ENCODE peak calls at places on chromosomes 13 and 19, in five cellular contexts. One of them, this sample, is unnamed.

GRCh38 chr13:24008679-24009078 is 111.4 kb upstream of the C1QTNF9B start:
- DNase-seq in WTC11: no peak
- DNase-seq in brain microvascular endothelial cell: no peak
- DNase-seq in stimulated activated CD8-positive, alpha-beta memory T cell treated with anti-CD3 and anti-CD28 coated beads, Interleukin-7, amount 100 ng/mL, for 4 hours: no peak
- DNase-seq in LNCaP clone FGC: no peak
- DNase-seq in this sample: no peak

GRCh38 chr19:492091-492531 is 4.2 kb upstream of the MADCAM1 start:
- DNase-seq in WTC11: peak
- DNase-seq in brain microvascular endothelial cell: no peak
- DNase-seq in stimulated activated CD8-positive, alpha-beta memory T cell treated with anti-CD3 and anti-CD28 coated beads, Interleukin-7, amount 100 ng/mL, for 4 hours: no peak
- DNase-seq in LNCaP clone FGC: no peak
- DNase-seq in this sample: no peak

GRCh38 chr19:3099347-3100145 is 5.4 kb downstream of the GNA11 start:
- DNase-seq in WTC11: no peak
- DNase-seq in brain microvascular endothelial cell: no peak
- DNase-seq in stimulated activated CD8-positive, alpha-beta memory T cell treated with anti-CD3 and anti-CD28 coated beads, Interleukin-7, amount 100 ng/mL, for 4 hours: no peak
- DNase-seq in LNCaP clone FGC: no peak
- DNase-seq in this sample: no peak

GRCh38 chr19:48393559-48394330 is at the start of gene GRIN2D:
- DNase-seq in WTC11: peak
- DNase-seq in brain microvascular endothelial cell: no peak
- DNase-seq in stimulated activated CD8-positive, alpha-beta memory T cell treated with anti-CD3 and anti-CD28 coated beads, Interleukin-7, amount 100 ng/mL, for 4 hours: no peak
- DNase-seq in LNCaP clone FGC: no peak
- DNase-seq in this sample: peak

GRCh38 chr13:66087149-66087780 is 1142.9 kb downstream of the PCDH9 start:
- DNase-seq in WTC11: no peak
- DNase-seq in brain microvascular endothelial cell: no peak
- DNase-seq in stimulated activated CD8-positive, alpha-beta memory T cell treated with anti-CD3 and anti-CD28 coated beads, Interleukin-7, amount 100 ng/mL, for 4 hours: no peak
- DNase-seq in LNCaP clone FGC: no peak
- DNase-seq in this sample: no peak

GRCh38 chr13:97413694-97414093 is 20.3 kb upstream of the RAP2A start:
- DNase-seq in WTC11: no peak
- DNase-seq in brain microvascular endothelial cell: no peak
- DNase-seq in stimulated activated CD8-positive, alpha-beta memory T cell treated with anti-CD3 and anti-CD28 coated beads, Interleukin-7, amount 100 ng/mL, for 4 hours: no peak
- DNase-seq in LNCaP clone FGC: no peak
- DNase-seq in this sample: no peak

GRCh38 chr13:112066624-112067004 is 335 bp upstream of the SOX1 start:
- DNase-seq in WTC11: peak
- DNase-seq in brain microvascular endothelial cell: no peak
- DNase-seq in stimulated activated CD8-positive, alpha-beta memory T cell treated with anti-CD3 and anti-CD28 coated beads, Interleukin-7, amount 100 ng/mL, for 4 hours: peak
- DNase-seq in LNCaP clone FGC: no peak
- DNase-seq in this sample: peak

GRCh38 chr13:52158629-52159158 is 703 bp downstream of the NEK3 start:
- DNase-seq in WTC11: no peak
- DNase-seq in brain microvascular endothelial cell: peak
- DNase-seq in stimulated activated CD8-positive, alpha-beta memory T cell treated with anti-CD3 and anti-CD28 coated beads, Interleukin-7, amount 100 ng/mL, for 4 hours: no peak
- DNase-seq in LNCaP clone FGC: no peak
- DNase-seq in this sample: peak

GRCh38 chr13:114146173-114146572 is 13.8 kb upstream of the RASA3 start:
- DNase-seq in WTC11: no peak
- DNase-seq in brain microvascular endothelial cell: no peak
- DNase-seq in stimulated activated CD8-positive, alpha-beta memory T cell treated with anti-CD3 and anti-CD28 coated beads, Interleukin-7, amount 100 ng/mL, for 4 hours: no peak
- DNase-seq in LNCaP clone FGC: no peak
- DNase-seq in this sample: no peak

GRCh38 chr13:85772379-85772778 is 26.8 kb downstream of the SLITRK6 start:
- DNase-seq in WTC11: no peak
- DNase-seq in brain microvascular endothelial cell: peak
- DNase-seq in stimulated activated CD8-positive, alpha-beta memory T cell treated with anti-CD3 and anti-CD28 coated beads, Interleukin-7, amount 100 ng/mL, for 4 hours: no peak
- DNase-seq in LNCaP clone FGC: no peak
- DNase-seq in this sample: peak

GRCh38 chr19:12838893-12839656 is 760 bp downstream of the MAST1 start:
- DNase-seq in WTC11: no peak
- DNase-seq in brain microvascular endothelial cell: no peak
- DNase-seq in stimulated activated CD8-positive, alpha-beta memory T cell treated with anti-CD3 and anti-CD28 coated beads, Interleukin-7, amount 100 ng/mL, for 4 hours: no peak
- DNase-seq in LNCaP clone FGC: no peak
- DNase-seq in this sample: no peak

GRCh38 chr19:48717059-48717395 is 2.5 kb downstream of the MAMSTR start:
- DNase-seq in WTC11: no peak
- DNase-seq in brain microvascular endothelial cell: no peak
- DNase-seq in stimulated activated CD8-positive, alpha-beta memory T cell treated with anti-CD3 and anti-CD28 coated beads, Interleukin-7, amount 100 ng/mL, for 4 hours: no peak
- DNase-seq in LNCaP clone FGC: no peak
- DNase-seq in this sample: no peak

GRCh38 chr19:677601-678380 is 1.6 kb downstream of the FSTL3 start:
- DNase-seq in WTC11: no peak
- DNase-seq in brain microvascular endothelial cell: peak
- DNase-seq in stimulated activated CD8-positive, alpha-beta memory T cell treated with anti-CD3 and anti-CD28 coated beads, Interleukin-7, amount 100 ng/mL, for 4 hours: no peak
- DNase-seq in LNCaP clone FGC: no peak
- DNase-seq in this sample: no peak

GRCh38 chr19:20359933-20360720 is 193.1 kb downstream of the ZNF486 start:
- DNase-seq in WTC11: peak
- DNase-seq in brain microvascular endothelial cell: no peak
- DNase-seq in stimulated activated CD8-positive, alpha-beta memory T cell treated with anti-CD3 and anti-CD28 coated beads, Interleukin-7, amount 100 ng/mL, for 4 hours: no peak
- DNase-seq in LNCaP clone FGC: no peak
- DNase-seq in this sample: no peak

GRCh38 chr19:55264531-55264930 is 5.7 kb upstream of the PPP6R1 start:
- DNase-seq in WTC11: no peak
- DNase-seq in brain microvascular endothelial cell: no peak
- DNase-seq in stimulated activated CD8-positive, alpha-beta memory T cell treated with anti-CD3 and anti-CD28 coated beads, Interleukin-7, amount 100 ng/mL, for 4 hours: no peak
- DNase-seq in LNCaP clone FGC: no peak
- DNase-seq in this sample: no peak

GRCh38 chr19:38792250-38793111 is 3.5 kb downstream of the LGALS7B start:
- DNase-seq in WTC11: peak
- DNase-seq in brain microvascular endothelial cell: no peak
- DNase-seq in stimulated activated CD8-positive, alpha-beta memory T cell treated with anti-CD3 and anti-CD28 coated beads, Interleukin-7, amount 100 ng/mL, for 4 hours: peak
- DNase-seq in LNCaP clone FGC: no peak
- DNase-seq in this sample: no peak

GRCh38 chr13:66831317-66831716 is 398.8 kb downstream of the PCDH9 start:
- DNase-seq in WTC11: no peak
- DNase-seq in brain microvascular endothelial cell: no peak
- DNase-seq in stimulated activated CD8-positive, alpha-beta memory T cell treated with anti-CD3 and anti-CD28 coated beads, Interleukin-7, amount 100 ng/mL, for 4 hours: no peak
- DNase-seq in LNCaP clone FGC: no peak
- DNase-seq in this sample: no peak

GRCh38 chr19:44570984-44571684 is 41.7 kb upstream of the CEACAM20 start:
- DNase-seq in WTC11: peak
- DNase-seq in brain microvascular endothelial cell: peak
- DNase-seq in stimulated activated CD8-positive, alpha-beta memory T cell treated with anti-CD3 and anti-CD28 coated beads, Interleukin-7, amount 100 ng/mL, for 4 hours: no peak
- DNase-seq in LNCaP clone FGC: peak
- DNase-seq in this sample: peak

GRCh38 chr13:113211774-113212173 is 2.4 kb downstream of the CUL4A start:
- DNase-seq in WTC11: peak
- DNase-seq in brain microvascular endothelial cell: no peak
- DNase-seq in stimulated activated CD8-positive, alpha-beta memory T cell treated with anti-CD3 and anti-CD28 coated beads, Interleukin-7, amount 100 ng/mL, for 4 hours: no peak
- DNase-seq in LNCaP clone FGC: no peak
- DNase-seq in this sample: no peak